ENCODE peak calls at places on chromosomes 6 and 20, in seven cellular contexts. C is T-helper 1 cell; Y is CD4-positive, alpha-beta memory T cell; M is AG04449; L is mammary epithelial cell; S is aorta; Q is Caki2. K is an unnamed sample.

GRCh38 chr6:16712931-16713484 is 48.3 kb downstream of the ATXN1 start:
- DNase-seq in C (no peak), Q (peak), L (peak), M (peak), S (peak), Y (no peak), K (peak)

GRCh38 chr20:56380375-56380774 is 11.6 kb downstream of the AURKA start:
- DNase-seq in C (no peak), L (no peak), Y (no peak), Q (no peak), S (no peak), M (no peak), K (no peak)

GRCh38 chr6:140980265-140980887 is 1152.3 kb upstream of the GJE1 start:
- DNase-seq in S (no peak), Q (no peak), M (no peak), C (no peak), Y (no peak), L (no peak), K (no peak)

GRCh38 chr6:151041686-151042085 is 176.2 kb downstream of the MTHFD1L start:
- DNase-seq in Q (no peak), C (no peak), Y (no peak), M (no peak), L (no peak), S (no peak), K (no peak)

GRCh38 chr6:147135211-147135672 is 69.0 kb upstream of the STXBP5 start:
- DNase-seq in L (peak), Y (no peak), M (no peak), C (no peak), Q (no peak), S (no peak), K (no peak)

GRCh38 chr6:39051399-39052122 is 3.0 kb downstream of the GLP1R start:
- DNase-seq in L (peak), C (no peak), Q (no peak), M (no peak), Y (no peak), S (no peak), K (peak)

GRCh38 chr6:135192256-135193174 is 11.4 kb downstream of the MYB start:
- DNase-seq in M (no peak), S (no peak), Y (no peak), L (no peak), Q (no peak), C (no peak), K (no peak)

GRCh38 chr6:90610671-90611542 is 24.0 kb upstream of the MAP3K7 start:
- DNase-seq in Y (peak), Q (no peak), S (peak), M (no peak), L (peak), C (no peak), K (peak)

GRCh38 chr20:32278199-32278643 is 770 bp downstream of the KIF3B start:
- DNase-seq in Q (no peak), L (no peak), S (no peak), C (no peak), Y (peak), M (no peak), K (no peak)

GRCh38 chr20:54356726-54357235 is 118.6 kb upstream of the DOK5 start:
- DNase-seq in Q (no peak), L (no peak), C (no peak), M (no peak), Y (no peak), S (no peak), K (no peak)

GRCh38 chr6:46953921-46954320 is 32.2 kb upstream of the ADGRF5 start:
- DNase-seq in Q (no peak), Y (no peak), S (no peak), M (no peak), L (no peak), C (no peak), K (no peak)

K was measured in Calu3.